ENCODE peak calls at places on chromosomes 4 and X, in eight cellular contexts. One of them, this sample, is unnamed.

GRCh38 chr4:72031868-72032619 is at the start of gene NPFFR2:
- DNase-seq in stimulated activated CD4-positive, alpha-beta T cell treated with anti-CD3 and anti-CD28 coated beads, TNF-alpha, amount 100 ng/mL, for 4 hours: no peak
- DNase-seq in OCI-LY7: no peak
- DNase-seq in BJ: no peak
- DNase-seq in body of pancreas: peak
- DNase-seq in T-helper 9 cell: no peak
- DNase-seq in GM10248: no peak
- DNase-seq in NCI-H510A treated with DMSO at 0.1 percent for 48 hours: peak
- DNase-seq in this sample: no peak

GRCh38 chrX:119013146-119013545 is 38.7 kb downstream of the LONRF3 start:
- DNase-seq in GM10248: no peak
- DNase-seq in OCI-LY7: no peak
- DNase-seq in NCI-H510A treated with DMSO at 0.1 percent for 48 hours: no peak
- DNase-seq in BJ: no peak
- DNase-seq in stimulated activated CD4-positive, alpha-beta T cell treated with anti-CD3 and anti-CD28 coated beads, TNF-alpha, amount 100 ng/mL, for 4 hours: no peak
- DNase-seq in body of pancreas: no peak
- DNase-seq in T-helper 9 cell: no peak
- DNase-seq in this sample: no peak

GRCh38 chr4:141233673-141234072 is 13.0 kb downstream of the ZNF330 start:
- DNase-seq in GM10248: no peak
- DNase-seq in body of pancreas: no peak
- DNase-seq in stimulated activated CD4-positive, alpha-beta T cell treated with anti-CD3 and anti-CD28 coated beads, TNF-alpha, amount 100 ng/mL, for 4 hours: no peak
- DNase-seq in BJ: no peak
- DNase-seq in OCI-LY7: no peak
- DNase-seq in NCI-H510A treated with DMSO at 0.1 percent for 48 hours: no peak
- DNase-seq in T-helper 9 cell: no peak
- DNase-seq in this sample: no peak

GRCh38 chr4:131296192-131296591 is 1852.9 kb upstream of the PCDH10 start:
- DNase-seq in NCI-H510A treated with DMSO at 0.1 percent for 48 hours: no peak
- DNase-seq in stimulated activated CD4-positive, alpha-beta T cell treated with anti-CD3 and anti-CD28 coated beads, TNF-alpha, amount 100 ng/mL, for 4 hours: no peak
- DNase-seq in GM10248: no peak
- DNase-seq in BJ: no peak
- DNase-seq in body of pancreas: no peak
- DNase-seq in T-helper 9 cell: no peak
- DNase-seq in OCI-LY7: no peak
- DNase-seq in this sample: no peak

GRCh38 chr4:1085404-1085799 is 28.0 kb downstream of the RNF212 start:
- DNase-seq in stimulated activated CD4-positive, alpha-beta T cell treated with anti-CD3 and anti-CD28 coated beads, TNF-alpha, amount 100 ng/mL, for 4 hours: no peak
- DNase-seq in OCI-LY7: no peak
- DNase-seq in body of pancreas: no peak
- DNase-seq in NCI-H510A treated with DMSO at 0.1 percent for 48 hours: no peak
- DNase-seq in BJ: no peak
- DNase-seq in GM10248: no peak
- DNase-seq in T-helper 9 cell: no peak
- DNase-seq in this sample: no peak

GRCh38 chr4:98720871-98721480 is 62.6 kb upstream of the TSPAN5 start:
- DNase-seq in body of pancreas: no peak
- DNase-seq in BJ: no peak
- DNase-seq in NCI-H510A treated with DMSO at 0.1 percent for 48 hours: no peak
- DNase-seq in OCI-LY7: no peak
- DNase-seq in stimulated activated CD4-positive, alpha-beta T cell treated with anti-CD3 and anti-CD28 coated beads, TNF-alpha, amount 100 ng/mL, for 4 hours: no peak
- DNase-seq in GM10248: no peak
- DNase-seq in T-helper 9 cell: no peak
- DNase-seq in this sample: no peak

GRCh38 chr4:88753658-88754431 is 56.2 kb upstream of the NAP1L5 start:
- DNase-seq in BJ: no peak
- DNase-seq in OCI-LY7: no peak
- DNase-seq in T-helper 9 cell: no peak
- DNase-seq in body of pancreas: no peak
- DNase-seq in NCI-H510A treated with DMSO at 0.1 percent for 48 hours: no peak
- DNase-seq in GM10248: no peak
- DNase-seq in stimulated activated CD4-positive, alpha-beta T cell treated with anti-CD3 and anti-CD28 coated beads, TNF-alpha, amount 100 ng/mL, for 4 hours: no peak
- DNase-seq in this sample: no peak

GRCh38 chr4:87559090-87559837 is 30.1 kb upstream of the SPARCL1 start:
- DNase-seq in T-helper 9 cell: peak
- DNase-seq in body of pancreas: no peak
- DNase-seq in OCI-LY7: peak
- DNase-seq in stimulated activated CD4-positive, alpha-beta T cell treated with anti-CD3 and anti-CD28 coated beads, TNF-alpha, amount 100 ng/mL, for 4 hours: peak
- DNase-seq in NCI-H510A treated with DMSO at 0.1 percent for 48 hours: peak
- DNase-seq in GM10248: no peak
- DNase-seq in BJ: no peak
- DNase-seq in this sample: peak

GRCh38 chr4:15011166-15011565 is 8.9 kb downstream of the CPEB2 start:
- DNase-seq in NCI-H510A treated with DMSO at 0.1 percent for 48 hours: no peak
- DNase-seq in OCI-LY7: no peak
- DNase-seq in body of pancreas: no peak
- DNase-seq in T-helper 9 cell: no peak
- DNase-seq in stimulated activated CD4-positive, alpha-beta T cell treated with anti-CD3 and anti-CD28 coated beads, TNF-alpha, amount 100 ng/mL, for 4 hours: no peak
- DNase-seq in GM10248: no peak
- DNase-seq in BJ: no peak
- DNase-seq in this sample: no peak

GRCh38 chrX:78659955-78660354 is 827 bp upstream of the RTL3 start:
- DNase-seq in T-helper 9 cell: no peak
- DNase-seq in NCI-H510A treated with DMSO at 0.1 percent for 48 hours: no peak
- DNase-seq in body of pancreas: no peak
- DNase-seq in BJ: no peak
- DNase-seq in GM10248: no peak
- DNase-seq in OCI-LY7: no peak
- DNase-seq in stimulated activated CD4-positive, alpha-beta T cell treated with anti-CD3 and anti-CD28 coated beads, TNF-alpha, amount 100 ng/mL, for 4 hours: no peak
- DNase-seq in this sample: no peak

GRCh38 chr4:151100517-151100916 is 1.1 kb downstream of the RPS3A start:
- DNase-seq in NCI-H510A treated with DMSO at 0.1 percent for 48 hours: no peak
- DNase-seq in stimulated activated CD4-positive, alpha-beta T cell treated with anti-CD3 and anti-CD28 coated beads, TNF-alpha, amount 100 ng/mL, for 4 hours: no peak
- DNase-seq in GM10248: no peak
- DNase-seq in T-helper 9 cell: no peak
- DNase-seq in BJ: no peak
- DNase-seq in body of pancreas: no peak
- DNase-seq in OCI-LY7: peak
- DNase-seq in this sample: no peak